ENCODE peak calls at places on chromosomes 3 and 15, in six cellular contexts. One of them, this sample, is unnamed.

GRCh38 chr15:40754574-40754882 is 526 bp downstream of the RMDN3 start:
- DNase-seq in A172: no peak
- DNase-seq in IMR-90: no peak
- DNase-seq in NCI-H146: peak
- DNase-seq in endothelial cell of umbilical vein: peak
- DNase-seq in NCI-H460: no peak
- DNase-seq in this sample: no peak

GRCh38 chr15:31200735-31201151 is 99.2 kb upstream of the TRPM1 start:
- DNase-seq in A172: no peak
- DNase-seq in IMR-90: peak
- DNase-seq in NCI-H146: no peak
- DNase-seq in endothelial cell of umbilical vein: peak
- DNase-seq in NCI-H460: peak
- DNase-seq in this sample: no peak

GRCh38 chr3:122961146-122961545 is 66.4 kb downstream of the SEMA5B start:
- DNase-seq in A172: no peak
- DNase-seq in IMR-90: peak
- DNase-seq in NCI-H146: no peak
- DNase-seq in endothelial cell of umbilical vein: no peak
- DNase-seq in NCI-H460: no peak
- DNase-seq in this sample: no peak

GRCh38 chr15:77045985-77046384 is 24.9 kb downstream of the TSPAN3 start:
- DNase-seq in A172: no peak
- DNase-seq in IMR-90: no peak
- DNase-seq in NCI-H146: no peak
- DNase-seq in endothelial cell of umbilical vein: no peak
- DNase-seq in NCI-H460: no peak
- DNase-seq in this sample: no peak

GRCh38 chr15:98896802-98897732 is 110.5 kb downstream of the PGPEP1L start:
- DNase-seq in A172: peak
- DNase-seq in IMR-90: peak
- DNase-seq in NCI-H146: no peak
- DNase-seq in endothelial cell of umbilical vein: peak
- DNase-seq in NCI-H460: peak
- DNase-seq in this sample: no peak

GRCh38 chr3:195106418-195106906 is 164.5 kb downstream of the XXYLT1 start:
- DNase-seq in A172: no peak
- DNase-seq in IMR-90: peak
- DNase-seq in NCI-H146: peak
- DNase-seq in endothelial cell of umbilical vein: peak
- DNase-seq in NCI-H460: peak
- DNase-seq in this sample: peak

GRCh38 chr3:60912142-60912541 is 339.1 kb downstream of the FHIT start:
- DNase-seq in A172: no peak
- DNase-seq in IMR-90: no peak
- DNase-seq in NCI-H146: no peak
- DNase-seq in endothelial cell of umbilical vein: no peak
- DNase-seq in NCI-H460: no peak
- DNase-seq in this sample: no peak

GRCh38 chr3:31946484-31947081 is 34.5 kb downstream of the OSBPL10 start:
- DNase-seq in A172: no peak
- DNase-seq in IMR-90: no peak
- DNase-seq in NCI-H146: peak
- DNase-seq in endothelial cell of umbilical vein: no peak
- DNase-seq in NCI-H460: no peak
- DNase-seq in this sample: no peak

GRCh38 chr15:50450678-50451077 is 26.5 kb downstream of the USP8 start:
- DNase-seq in A172: no peak
- DNase-seq in IMR-90: no peak
- DNase-seq in NCI-H146: no peak
- DNase-seq in endothelial cell of umbilical vein: peak
- DNase-seq in NCI-H460: no peak
- DNase-seq in this sample: no peak

GRCh38 chr15:72532991-72533601 is 59.0 kb downstream of the ARIH1 start:
- DNase-seq in A172: no peak
- DNase-seq in IMR-90: no peak
- DNase-seq in NCI-H146: no peak
- DNase-seq in endothelial cell of umbilical vein: no peak
- DNase-seq in NCI-H460: no peak
- DNase-seq in this sample: no peak

GRCh38 chr15:96351801-96352593 is 21.5 kb downstream of the NR2F2 start:
- DNase-seq in A172: no peak
- DNase-seq in IMR-90: no peak
- DNase-seq in NCI-H146: no peak
- DNase-seq in endothelial cell of umbilical vein: peak
- DNase-seq in NCI-H460: no peak
- DNase-seq in this sample: no peak

GRCh38 chr3:180229113-180229512 is 192.4 kb upstream of the PEX5L start:
- DNase-seq in A172: no peak
- DNase-seq in IMR-90: no peak
- DNase-seq in NCI-H146: no peak
- DNase-seq in endothelial cell of umbilical vein: no peak
- DNase-seq in NCI-H460: no peak
- DNase-seq in this sample: no peak

GRCh38 chr15:64386291-64386690 is 1.3 kb upstream of the TRIP4 start:
- DNase-seq in A172: no peak
- DNase-seq in IMR-90: no peak
- DNase-seq in NCI-H146: no peak
- DNase-seq in endothelial cell of umbilical vein: no peak
- DNase-seq in NCI-H460: no peak
- DNase-seq in this sample: no peak

GRCh38 chr3:58222161-58222724 is 11.5 kb upstream of the DNASE1L3 start:
- DNase-seq in A172: peak
- DNase-seq in IMR-90: no peak
- DNase-seq in NCI-H146: peak
- DNase-seq in endothelial cell of umbilical vein: peak
- DNase-seq in NCI-H460: no peak
- DNase-seq in this sample: no peak

GRCh38 chr3:64138046-64138445 is 87.2 kb downstream of the PRICKLE2 start:
- DNase-seq in A172: peak
- DNase-seq in IMR-90: no peak
- DNase-seq in NCI-H146: no peak
- DNase-seq in endothelial cell of umbilical vein: no peak
- DNase-seq in NCI-H460: no peak
- DNase-seq in this sample: no peak

GRCh38 chr3:168885028-168885427 is 778.5 kb downstream of the MECOM start:
- DNase-seq in A172: peak
- DNase-seq in IMR-90: peak
- DNase-seq in NCI-H146: no peak
- DNase-seq in endothelial cell of umbilical vein: peak
- DNase-seq in NCI-H460: no peak
- DNase-seq in this sample: no peak

GRCh38 chr3:55065331-55065730 is 137.5 kb upstream of the LRTM1 start:
- DNase-seq in A172: no peak
- DNase-seq in IMR-90: no peak
- DNase-seq in NCI-H146: no peak
- DNase-seq in endothelial cell of umbilical vein: no peak
- DNase-seq in NCI-H460: no peak
- DNase-seq in this sample: no peak

GRCh38 chr3:52432225-52432624 is 12.7 kb downstream of the SEMA3G start:
- DNase-seq in A172: no peak
- DNase-seq in IMR-90: no peak
- DNase-seq in NCI-H146: no peak
- DNase-seq in endothelial cell of umbilical vein: no peak
- DNase-seq in NCI-H460: no peak
- DNase-seq in this sample: no peak

GRCh38 chr3:50983887-50984286 is 309.2 kb downstream of the DOCK3 start:
- DNase-seq in A172: no peak
- DNase-seq in IMR-90: no peak
- DNase-seq in NCI-H146: no peak
- DNase-seq in endothelial cell of umbilical vein: no peak
- DNase-seq in NCI-H460: no peak
- DNase-seq in this sample: no peak

GRCh38 chr3:33067484-33067883 is 29.5 kb downstream of the GLB1 start:
- DNase-seq in A172: peak
- DNase-seq in IMR-90: peak
- DNase-seq in NCI-H146: no peak
- DNase-seq in endothelial cell of umbilical vein: peak
- DNase-seq in NCI-H460: no peak
- DNase-seq in this sample: no peak

GRCh38 chr15:59792359-59792758 is 103.2 kb upstream of the BNIP2 start:
- DNase-seq in A172: no peak
- DNase-seq in IMR-90: no peak
- DNase-seq in NCI-H146: no peak
- DNase-seq in endothelial cell of umbilical vein: no peak
- DNase-seq in NCI-H460: no peak
- DNase-seq in this sample: no peak

GRCh38 chr3:121970047-121970446 is 52.0 kb downstream of the ILDR1 start:
- DNase-seq in A172: no peak
- DNase-seq in IMR-90: peak
- DNase-seq in NCI-H146: no peak
- DNase-seq in endothelial cell of umbilical vein: no peak
- DNase-seq in NCI-H460: no peak
- DNase-seq in this sample: no peak

GRCh38 chr3:16837602-16838001 is 47.2 kb upstream of the PLCL2 start:
- DNase-seq in A172: no peak
- DNase-seq in IMR-90: no peak
- DNase-seq in NCI-H146: no peak
- DNase-seq in endothelial cell of umbilical vein: no peak
- DNase-seq in NCI-H460: no peak
- DNase-seq in this sample: no peak